ENCODE peak calls at places on chromosomes 1 and 21, in four cellular contexts. H, E, I and T are unnamed samples.
A peak's percentile ranks its signal among the peaks of the same experiment; 100 is the strongest.

GRCh38 chr1:17669866-17670451 is 85.2 kb upstream of the ACTL8 start:
- DNase-seq in E (no peak), H (no peak), I (no peak), T (no peak)

GRCh38 chr1:118949317-118949716 is 38.8 kb downstream of the TBX15 start:
- DNase-seq in I (no peak), E (no peak), H (no peak), T (no peak)

GRCh38 chr1:32892368-32893197 is 6.3 kb downstream of the HPCA start:
- DNase-seq in I (no peak), H (peak; percentile 92), E (no peak), T (peak; percentile 93)

GRCh38 chr1:29455781-29456180 is 219.5 kb downstream of the PTPRU start:
- DNase-seq in H (no peak), E (no peak), I (no peak), T (no peak)

GRCh38 chr1:220925707-220926106 is 46.5 kb downstream of the HLX start:
- DNase-seq in I (peak; percentile 67), H (no peak), E (no peak), T (no peak)

GRCh38 chr1:179091691-179092165 is 9.9 kb downstream of the TOR3A start:
- DNase-seq in I (peak; percentile 62), H (no peak), E (no peak), T (no peak)

GRCh38 chr1:1435911-1436633 is 582 bp downstream of the VWA1 start:
- DNase-seq in E (no peak), H (peak; percentile 56), I (no peak), T (no peak)

GRCh38 chr1:19484793-19485361 is 462 bp downstream of the CAPZB start:
- DNase-seq in I (no peak), H (peak; percentile 76), E (no peak), T (no peak)

GRCh38 chr1:165903672-165904071 is 76.3 kb downstream of the UCK2 start:
- DNase-seq in I (no peak), H (no peak), E (no peak), T (no peak)

GRCh38 chr1:228020686-228021525 is 14.1 kb downstream of the WNT3A start:
- DNase-seq in H (no peak), E (no peak), I (no peak), T (peak; percentile 37)

GRCh38 chr1:2629627-2630497 is 3.0 kb downstream of the MMEL1 start:
- DNase-seq in H (no peak), I (no peak), E (no peak), T (no peak)

GRCh38 chr1:30405631-30406212 is 317.7 kb downstream of the MATN1 start:
- DNase-seq in E (no peak), H (no peak), I (no peak), T (no peak)

GRCh38 chr1:56617141-56617540 is 28.0 kb upstream of the PRKAA2 start:
- DNase-seq in E (no peak), I (no peak), H (no peak), T (no peak)

GRCh38 chr1:38858833-38859560 is 575 bp downstream of the RRAGC start:
- DNase-seq in H (peak; percentile 62), E (no peak), I (peak; percentile 39), T (no peak)

GRCh38 chr1:206143537-206144155 is 26.5 kb upstream of the AVPR1B start:
- DNase-seq in I (no peak), H (no peak), E (no peak), T (no peak)

GRCh38 chr1:55965981-55966461 is 613.3 kb downstream of the PLPP3 start:
- DNase-seq in H (no peak), I (no peak), E (no peak), T (no peak)

GRCh38 chr1:39139723-39140360 is 64.7 kb upstream of the MACF1 start:
- DNase-seq in H (no peak), I (no peak), E (no peak), T (no peak)

GRCh38 chr21:45994086-45994661 is 12.6 kb downstream of the COL6A1 start:
- DNase-seq in E (no peak), H (no peak), I (no peak), T (no peak)

GRCh38 chr1:208203127-208203847 is 40.9 kb downstream of the PLXNA2 start:
- DNase-seq in E (no peak), H (no peak), I (peak; percentile 79), T (no peak)

GRCh38 chr1:31007462-31007991 is 58.0 kb downstream of the PUM1 start:
- DNase-seq in H (no peak), I (no peak), E (no peak), T (no peak)

GRCh38 chr1:92934395-92935378 is 26.6 kb downstream of the DIPK1A start:
- DNase-seq in E (no peak), I (no peak), H (peak; percentile 46), T (no peak)

GRCh38 chr21:44758141-44758561 is 43.5 kb downstream of the UBE2G2 start:
- DNase-seq in I (no peak), E (no peak), H (no peak), T (no peak)

GRCh38 chr1:48680411-48681035 is 96.2 kb downstream of the BEND5 start:
- DNase-seq in I (no peak), E (no peak), H (no peak), T (no peak)

GRCh38 chr1:152188673-152189591 is 29.9 kb upstream of the RPTN start:
- DNase-seq in I (peak; percentile 11), E (no peak), H (peak; percentile 38), T (no peak)

GRCh38 chr21:16084776-16085364 is 355.1 kb downstream of the USP25 start:
- DNase-seq in E (no peak), I (no peak), H (no peak), T (no peak)

GRCh38 chr1:33337994-33338494 is 17.1 kb upstream of the A3GALT2 start:
- DNase-seq in H (no peak), E (no peak), I (peak; percentile 52), T (no peak)

GRCh38 chr1:43688594-43689000 is 18.7 kb upstream of the ST3GAL3 start:
- DNase-seq in I (no peak), E (no peak), H (no peak), T (no peak)

GRCh38 chr1:93907718-93908117 is 1.5 kb downstream of the GCLM start:
- DNase-seq in H (peak; percentile 64), I (peak; percentile 10), E (no peak), T (no peak)

GRCh38 chr1:3483801-3484444 is 29.5 kb downstream of the ARHGEF16 start:
- DNase-seq in E (no peak), H (peak; percentile 83), I (peak; percentile 36), T (peak; percentile 97)

GRCh38 chr1:226656601-226657277 is 82.3 kb downstream of the ITPKB start:
- DNase-seq in E (no peak), I (no peak), H (peak; percentile 68), T (no peak)

GRCh38 chr21:32237021-32237420 is 41.8 kb downstream of the MIS18A start:
- DNase-seq in E (no peak), H (no peak), I (no peak), T (no peak)

GRCh38 chr21:45507523-45507875 is 34.7 kb downstream of the SLC19A1 start:
- DNase-seq in E (no peak), H (no peak), I (no peak), T (no peak)

GRCh38 chr1:102434421-102434820 is 437.7 kb upstream of the OLFM3 start:
- DNase-seq in H (peak; percentile 28), I (peak; percentile 52), E (no peak), T (peak; percentile 1)

GRCh38 chr1:69077198-69077597 is 490.5 kb upstream of the LRRC7 start:
- DNase-seq in H (no peak), E (no peak), I (no peak), T (no peak)

GRCh38 chr1:27689423-27690173 is 17.6 kb upstream of the IFI6 start:
- DNase-seq in H (no peak), E (peak; percentile 60), I (no peak), T (no peak)
- TF ChIP-seq TCF12 in H (no peak), E (no peak), I (no peak), T (no peak)

DNA sequence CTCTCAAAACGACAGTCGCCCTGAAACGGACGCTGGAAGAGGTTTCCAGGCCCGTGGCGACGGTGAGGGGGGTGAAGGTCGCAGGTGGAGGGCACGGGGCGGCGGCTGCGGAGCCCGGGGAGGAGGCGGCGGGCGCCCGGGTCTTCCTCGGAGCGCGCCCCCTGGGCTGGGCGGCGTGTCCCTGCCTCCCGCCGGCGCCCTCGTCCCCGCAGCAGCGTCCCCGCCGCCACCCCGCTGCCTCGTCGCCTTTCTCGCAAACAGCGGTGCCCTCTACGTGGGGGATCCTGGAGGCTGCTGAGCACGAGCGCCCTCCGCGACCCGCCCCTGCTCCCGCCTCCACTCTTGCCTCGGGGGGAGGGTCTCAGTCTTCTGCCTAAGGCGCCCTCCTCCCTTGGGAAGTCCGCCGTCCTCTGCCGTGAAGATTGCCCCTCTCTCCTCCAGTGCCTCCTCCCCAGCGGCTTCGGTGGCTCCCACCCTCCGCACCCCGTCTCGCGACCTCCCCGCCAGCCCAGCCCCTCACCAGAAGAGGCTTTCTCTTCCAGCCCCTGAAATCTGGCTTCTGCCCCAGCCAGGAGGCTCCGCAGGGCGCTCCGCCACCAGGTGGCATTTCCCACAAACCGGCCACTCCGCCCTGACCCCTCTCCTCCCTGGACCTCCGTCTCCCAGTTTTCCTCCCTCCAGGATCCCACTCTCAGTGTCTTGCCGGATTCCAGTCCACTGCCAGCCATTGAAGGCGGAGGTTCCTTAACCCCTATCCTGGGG is 227.4 kb downstream of the SDCCAG8 start:
- DNase-seq in I (no peak), E (no peak), H (peak; percentile 80), T (no peak)
- TF ChIP-seq TCF12 in I (no peak), E (no peak), H (no peak), T (no peak)

GRCh38 chr1:22111620-22112019 is 31.3 kb downstream of the WNT4 start:
- DNase-seq in E (no peak), I (no peak), H (peak; percentile 67), T (no peak)
- TF ChIP-seq TCF12 in E (no peak), I (no peak), H (peak; percentile 99), T (no peak)

GRCh38 chr1:24920155-24920925 is 9.7 kb downstream of the RUNX3 start:
- DNase-seq in I (no peak), E (no peak), H (no peak), T (no peak)
- TF ChIP-seq TCF12 in I (no peak), E (no peak), H (no peak), T (no peak)

DNA sequence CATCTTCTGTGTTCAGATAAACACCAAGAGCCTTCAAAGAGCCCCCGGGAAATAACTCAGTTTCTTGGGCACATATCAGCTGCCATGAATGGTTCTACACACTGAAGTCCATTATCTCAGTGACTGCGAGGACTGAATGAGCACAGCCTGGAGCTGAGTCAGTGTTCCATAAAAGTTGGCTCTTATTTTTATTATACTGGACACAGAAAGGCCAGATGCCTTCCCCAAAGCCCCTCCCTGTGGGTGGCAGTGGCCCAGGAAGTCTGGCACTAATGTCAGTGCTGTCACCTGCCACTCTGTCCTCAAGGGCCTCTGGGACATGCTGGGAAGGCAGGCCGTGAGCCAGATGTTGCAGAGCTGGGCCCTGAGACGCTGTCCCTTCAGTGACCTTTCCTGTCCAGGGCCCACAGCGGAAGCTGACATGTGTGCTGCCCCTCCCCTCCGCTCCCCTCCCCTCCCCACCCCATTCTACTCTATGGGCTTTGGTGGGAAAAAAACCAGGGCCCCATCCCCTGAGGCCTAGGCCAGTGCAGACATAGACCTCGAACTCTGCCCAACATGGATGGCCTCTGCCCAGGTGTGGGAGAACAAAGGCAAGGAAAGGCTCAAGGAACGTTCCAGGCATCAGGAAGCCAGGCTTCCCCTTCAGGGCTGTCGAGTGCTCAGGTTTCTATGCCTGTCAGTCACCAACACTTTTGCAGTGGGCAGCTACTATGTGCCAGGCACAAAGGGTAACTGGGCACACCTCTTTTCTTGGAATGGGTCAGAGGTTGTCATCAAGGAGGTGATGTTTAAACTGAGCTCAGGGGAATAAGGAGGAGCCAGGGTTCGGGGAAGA is 22.4 kb upstream of the NPPB start:
- DNase-seq in H (peak; percentile 91), I (no peak), E (no peak), T (no peak)
- TF ChIP-seq TCF12 in H (no peak), I (no peak), E (no peak), T (no peak)